ENCODE peak calls at places on chromosomes 12 and 14, in six cellular contexts. N, R, S, O, B and E are unnamed samples.

GRCh38 chr14:61593330-61593729 is 102.0 kb upstream of the HIF1A start:
- DNase-seq in N (no peak), R (no peak), S (no peak), O (no peak), B (no peak), E (no peak)

GRCh38 chr12:112361271-112361670 is 21.0 kb downstream of the HECTD4 start:
- DNase-seq in N (no peak), R (no peak), S (no peak), O (no peak), B (no peak), E (no peak)

GRCh38 chr12:120290541-120291312 is 976 bp downstream of the RNU4-2 start:
- DNase-seq in N (no peak), R (peak; percentile 75), S (no peak), O (no peak), B (peak; percentile 74), E (peak; percentile 55)

GRCh38 chr14:69968151-69968550 is 88.9 kb downstream of the SMOC1 start:
- DNase-seq in N (peak; percentile 43), R (no peak), S (no peak), O (no peak), B (no peak), E (no peak)

GRCh38 chr12:12016284-12017100 is 54.2 kb upstream of the BCL2L14 start:
- DNase-seq in N (no peak), R (no peak), S (no peak), O (no peak), B (no peak), E (peak; percentile 36)

GRCh38 chr12:79830425-79830824 is 104.5 kb downstream of the PPP1R12A start:
- DNase-seq in N (no peak), R (no peak), S (no peak), O (no peak), B (no peak), E (no peak)

GRCh38 chr12:112962561-112962960 is 15.8 kb upstream of the OAS2 start:
- DNase-seq in N (no peak), R (no peak), S (no peak), O (peak; percentile 31), B (no peak), E (no peak)

GRCh38 chr14:44165286-44165685 is 341.8 kb downstream of the FSCB start:
- DNase-seq in N (no peak), R (no peak), S (no peak), O (no peak), B (no peak), E (no peak)

GRCh38 chr12:82517027-82517426 is 158.7 kb downstream of the METTL25 start:
- DNase-seq in N (peak; percentile 4), R (no peak), S (no peak), O (no peak), B (peak; percentile 52), E (peak; percentile 49)

GRCh38 chr14:75430106-75430505 is 2.3 kb downstream of the JDP2 start:
- DNase-seq in N (peak; percentile 59), R (no peak), S (no peak), O (no peak), B (no peak), E (peak; percentile 29)

GRCh38 chr12:89173096-89173495 is 179.2 kb downstream of the DUSP6 start:
- DNase-seq in N (no peak), R (no peak), S (no peak), O (no peak), B (no peak), E (no peak)

GRCh38 chr12:107091989-107092641 is 1.2 kb downstream of the CRY1 start:
- DNase-seq in N (peak; percentile 97), R (peak; percentile 54), S (no peak), O (peak; percentile 92), B (peak; percentile 98), E (peak; percentile 86)

GRCh38 chr14:104932676-104933631 is 8.3 kb downstream of the PLD4 start:
- DNase-seq in N (peak; percentile 70), R (peak; percentile 75), S (peak; percentile 80), O (peak; percentile 93), B (peak; percentile 79), E (peak; percentile 74)

GRCh38 chr12:92146865-92147264 is 1.2 kb upstream of the BTG1 start:
- DNase-seq in N (no peak), R (no peak), S (no peak), O (no peak), B (no peak), E (peak; percentile 40)

GRCh38 chr12:92146497-92146828 is 817 bp upstream of the BTG1 start:
- DNase-seq in N (peak; percentile 59), R (no peak), S (no peak), O (no peak), B (no peak), E (no peak)

GRCh38 chr12:92144631-92145480 is 790 bp downstream of the BTG1 start:
- DNase-seq in N (peak; percentile 52), R (peak; percentile 66), S (peak; percentile 57), O (no peak), B (peak; percentile 44), E (peak; percentile 78)

GRCh38 chr12:92145481-92145730 is 240 bp downstream of the BTG1 start:
- DNase-seq in N (no peak), R (no peak), S (no peak), O (no peak), B (no peak), E (no peak)

DNA sequence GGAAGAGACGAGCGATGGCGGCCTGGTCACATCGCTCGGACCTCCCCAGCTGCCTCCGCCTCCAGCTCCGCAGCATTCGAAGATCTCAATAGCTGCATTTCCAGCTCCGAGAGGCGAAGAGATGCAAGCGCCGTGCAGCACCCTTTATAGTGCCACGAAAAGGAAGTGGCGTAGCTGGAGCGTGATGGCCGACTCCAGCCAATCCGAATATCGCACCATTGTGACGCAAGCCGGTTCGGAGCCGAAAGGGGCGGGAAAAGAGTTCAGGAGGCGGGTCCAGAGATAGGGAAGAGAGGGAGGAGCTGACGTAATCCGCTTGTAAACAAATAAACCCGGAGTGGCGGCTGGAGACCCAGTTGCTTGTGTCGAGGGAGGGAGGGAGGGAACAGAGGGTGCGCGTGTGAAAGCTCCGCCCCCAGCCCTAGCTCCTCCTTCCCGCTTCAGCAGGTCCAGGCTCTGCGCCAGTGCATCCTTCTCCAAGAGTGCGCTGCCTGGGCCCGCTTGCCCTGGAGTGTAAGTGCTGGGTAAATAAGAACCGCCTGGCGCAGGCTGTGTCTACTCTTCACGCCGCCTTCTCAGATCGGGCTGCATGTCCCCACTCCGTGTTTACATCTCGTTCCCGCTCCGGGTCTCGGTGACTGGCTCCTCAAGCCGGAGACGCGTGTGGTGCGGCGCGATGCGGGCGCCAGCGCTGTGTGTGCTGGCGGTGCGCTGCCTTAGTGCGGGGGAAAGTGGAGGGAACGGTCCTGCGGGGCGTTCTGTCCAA is at the start of gene BTG1:
- DNase-seq in N (peak; percentile 100), R (peak; percentile 100), S (peak; percentile 98), O (peak; percentile 100), B (peak; percentile 100), E (peak; percentile 100)
- TF ChIP-seq POLR2A in N (peak; percentile 100), R (peak; percentile 99), S (peak; percentile 98), O (peak; percentile 99), B (peak; percentile 100), E (peak; percentile 100)

DNA sequence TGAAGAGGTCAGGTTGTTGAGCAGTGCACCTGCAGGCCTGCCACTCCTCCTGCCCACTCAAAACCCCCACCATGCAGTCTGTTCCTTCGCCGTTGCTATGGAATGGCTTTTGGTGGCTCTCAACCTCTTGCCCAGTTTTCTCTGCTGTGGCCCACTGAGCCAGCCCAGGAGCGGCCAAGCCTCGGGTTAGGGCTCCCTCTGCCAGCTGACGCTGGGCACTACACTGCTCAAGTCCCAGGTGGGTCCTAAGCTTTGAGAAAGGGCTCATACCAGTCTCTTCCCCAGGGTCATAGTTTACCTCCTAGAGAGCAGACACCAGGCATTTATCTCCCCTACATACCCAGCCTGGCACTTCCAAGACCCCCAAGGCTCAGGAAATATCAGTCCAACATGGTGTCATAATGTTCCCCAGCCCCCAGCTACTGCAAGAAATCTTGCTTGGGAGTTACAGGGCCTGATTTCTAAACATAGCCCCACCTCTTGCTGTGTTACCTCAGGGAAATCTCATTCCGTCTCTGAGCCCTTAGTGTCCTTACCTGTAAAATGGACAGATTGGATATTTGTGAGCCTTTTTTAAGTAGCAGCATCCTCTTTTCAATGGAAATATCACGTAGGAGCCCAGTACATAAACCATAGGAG is 59.4 kb downstream of the TSPAN11 start:
- DNase-seq in N (peak; percentile 40), R (peak; percentile 38), S (peak; percentile 57), O (no peak), B (peak; percentile 55), E (peak; percentile 56)
- TF ChIP-seq CTCF in N (peak; percentile 67), R (peak; percentile 56), S (peak; percentile 59), O (peak; percentile 36), B (peak; percentile 67), E (peak; percentile 85)

GRCh38 chr12:49635036-49635435 is 11.7 kb downstream of the PRPF40B start:
- DNase-seq in N (no peak), R (no peak), S (no peak), O (no peak), B (no peak), E (no peak)

GRCh38 chr12:49635656-49636055 is 12.3 kb downstream of the PRPF40B start:
- DNase-seq in N (no peak), R (no peak), S (no peak), O (no peak), B (no peak), E (no peak)

GRCh38 chr12:49636574-49636973 is 13.2 kb downstream of the PRPF40B start:
- DNase-seq in N (no peak), R (no peak), S (no peak), O (no peak), B (no peak), E (no peak)

GRCh38 chr12:49637401-49637800 is 14.0 kb downstream of the PRPF40B start:
- DNase-seq in N (no peak), R (no peak), S (no peak), O (no peak), B (no peak), E (no peak)

DNA sequence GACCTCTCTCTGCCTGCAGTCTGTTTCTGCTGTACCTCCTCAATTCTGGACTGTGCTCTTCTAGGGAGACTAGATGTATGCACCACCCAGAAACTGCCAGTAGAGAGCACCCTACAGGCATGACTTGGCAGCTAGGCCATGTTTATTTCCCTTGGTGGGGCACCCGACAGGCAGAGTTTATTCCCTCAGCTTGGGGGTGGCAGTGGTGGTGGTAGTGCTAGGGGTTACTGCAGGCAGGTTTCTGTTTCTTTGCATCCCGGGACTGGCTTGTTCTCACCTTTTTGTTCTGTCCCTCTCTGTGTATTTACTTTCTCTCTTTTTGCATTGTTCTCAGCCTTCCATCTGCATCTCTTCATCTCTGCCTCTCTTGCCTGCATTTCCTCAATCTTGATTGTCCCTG is 13.6 kb downstream of the PRPF40B start:
- DNase-seq in N (peak; percentile 68), R (peak; percentile 62), S (no peak), O (no peak), B (peak; percentile 67), E (peak; percentile 79)
- TF ChIP-seq POLR2A in N (no peak), R (no peak), S (no peak), O (no peak), B (no peak), E (no peak)

DNA sequence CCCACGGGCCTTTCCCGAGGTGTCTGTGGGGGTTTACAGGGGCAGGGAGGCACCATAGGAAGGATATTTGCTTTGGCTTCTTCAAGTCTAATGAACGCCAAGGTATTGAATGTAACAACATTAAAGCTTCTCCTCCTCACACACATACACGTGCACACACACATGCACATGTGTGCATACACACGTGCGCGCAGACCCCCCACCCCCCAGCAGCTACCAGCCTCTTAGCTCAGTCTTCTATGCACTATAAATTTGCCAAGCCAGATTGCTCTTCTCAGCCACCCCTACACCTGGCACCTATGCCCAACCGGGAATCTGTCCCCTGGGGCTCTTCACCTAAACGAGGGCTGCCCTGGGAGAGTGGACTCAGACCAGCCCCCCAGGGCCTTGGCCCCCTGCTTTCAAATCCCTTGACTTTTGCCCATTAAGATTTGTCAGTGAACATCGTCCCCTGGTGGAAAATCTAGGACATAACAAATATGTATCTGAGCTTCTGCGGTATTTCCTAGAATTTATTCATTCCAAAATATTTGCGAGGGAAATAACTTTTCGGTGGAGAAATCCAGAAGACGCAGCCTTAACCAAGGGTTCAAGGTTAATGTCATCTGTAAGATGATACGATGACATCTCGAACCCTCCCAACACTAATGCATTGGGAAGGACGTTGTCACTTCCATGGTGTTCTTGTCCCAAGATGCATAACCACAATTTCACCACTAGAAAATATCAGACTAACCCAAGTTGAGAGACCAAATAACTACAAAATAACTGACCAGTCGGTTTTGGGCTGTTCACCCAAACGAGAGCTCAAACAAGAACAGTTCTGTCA is 330.4 kb downstream of the MED13L start:
- DNase-seq in N (peak; percentile 10), R (no peak), S (no peak), O (peak; percentile 72), B (no peak), E (peak; percentile 43)
- TF ChIP-seq CTCF in N (peak; percentile 58), R (peak; percentile 30), S (peak; percentile 34), O (no peak), B (peak; percentile 79), E (peak; percentile 67)